ENCODE peak calls at places on chromosome 7, in four cellular contexts. One of them, this sample, is unnamed. For H3K4me1, the result is how much of the 10 kb centered on the place peaks cover.

GRCh38 chr7:28771901-28772622 is 186.1 kb downstream of the TRIL start:
- DNase-seq in IMR-90: no peak
- DNase-seq in H1: no peak
- DNase-seq in H9: no peak
- DNase-seq in this sample: no peak

GRCh38 chr7:44280993-44281721 is 44.2 kb downstream of the CAMK2B start:
- DNase-seq in IMR-90: no peak
- DNase-seq in H9: peak
- DNase-seq in H1: no peak
- DNase-seq in this sample: no peak

GRCh38 chr7:154427527-154427926 is 375.3 kb downstream of the DPP6 start:
- DNase-seq in H1: no peak
- DNase-seq in IMR-90: no peak
- DNase-seq in H9: no peak
- DNase-seq in this sample: no peak

GRCh38 chr7:47549397-47549796 is 32.5 kb downstream of the TNS3 start:
- DNase-seq in H1: no peak
- DNase-seq in IMR-90: no peak
- DNase-seq in H9: no peak
- DNase-seq in this sample: no peak

GRCh38 chr7:38020134-38020533 is 99.7 kb downstream of the EPDR1 start:
- DNase-seq in IMR-90: no peak
- DNase-seq in H1: no peak
- DNase-seq in H9: no peak
- DNase-seq in this sample: peak

GRCh38 chr7:835491-836401 is 3.5 kb downstream of the SUN1 start:
- DNase-seq in IMR-90: no peak
- DNase-seq in H9: no peak
- DNase-seq in H1: no peak
- DNase-seq in this sample: no peak

GRCh38 chr7:36670585-36671431 is 53.5 kb downstream of the AOAH start:
- DNase-seq in H1: no peak
- DNase-seq in H9: peak
- DNase-seq in IMR-90: peak
- DNase-seq in this sample: no peak

GRCh38 chr7:64914557-64914956 is 11.5 kb downstream of the ZNF273 start:
- DNase-seq in IMR-90: no peak
- DNase-seq in H1: no peak
- DNase-seq in H9: no peak
- DNase-seq in this sample: no peak

GRCh38 chr7:37833107-37833817 is 15.1 kb upstream of the NME8 start:
- DNase-seq in IMR-90: peak
- DNase-seq in H1: peak
- DNase-seq in H9: peak
- DNase-seq in this sample: peak

GRCh38 chr7:130883928-130884327 is 149.9 kb upstream of the KLF14 start:
- DNase-seq in H1: no peak
- DNase-seq in H9: no peak
- DNase-seq in IMR-90: no peak
- DNase-seq in this sample: no peak
- H3K4me1 ChIP-seq in H1: under half
- H3K4me1 ChIP-seq in H9: under half
- H3K4me1 ChIP-seq in IMR-90: under half
- H3K4me1 ChIP-seq in this sample: under half

DNA sequence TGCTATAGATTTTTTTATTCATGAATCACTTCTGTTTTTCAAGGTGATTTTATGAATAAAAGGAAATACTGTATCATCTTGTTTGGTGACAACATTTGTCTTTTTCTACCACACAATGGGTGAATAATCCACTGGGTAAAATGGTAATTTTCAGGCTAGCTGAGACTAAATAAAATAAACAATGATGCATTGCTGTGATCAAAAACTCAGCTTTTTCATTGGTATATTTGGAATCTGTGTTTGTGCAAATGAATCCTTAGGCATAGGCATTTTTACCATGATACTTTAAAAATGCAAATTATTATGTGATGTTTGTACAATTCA is 41.7 kb upstream of the SGCE start:
- DNase-seq in H9: no peak
- DNase-seq in H1: no peak
- DNase-seq in IMR-90: no peak
- DNase-seq in this sample: no peak
- H3K27ac ChIP-seq in H9: no peak
- H3K27ac ChIP-seq in H1: no peak
- H3K27ac ChIP-seq in IMR-90: no peak
- H3K27ac ChIP-seq in this sample: peak

DNA sequence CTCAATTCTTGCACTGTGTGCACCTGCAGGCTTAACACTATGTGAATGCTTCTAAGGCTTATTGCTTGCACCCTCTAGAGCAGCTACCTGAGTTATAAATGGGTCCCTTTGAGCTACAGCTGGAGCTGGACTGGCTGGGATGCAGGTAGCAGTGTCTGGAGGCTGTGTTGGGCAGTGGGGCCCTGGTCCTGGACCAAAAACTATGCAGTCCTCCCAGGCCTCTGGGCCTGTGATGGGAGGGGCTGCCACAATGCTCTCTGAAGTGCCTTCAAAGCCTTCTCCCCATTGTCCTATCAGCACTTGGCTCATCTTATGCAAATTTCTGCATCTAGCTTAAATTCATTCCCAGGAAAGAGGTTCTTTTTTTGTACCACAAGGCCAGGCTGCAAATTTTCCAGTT is 26.1 kb downstream of the KBTBD2 start:
- DNase-seq in H1: no peak
- DNase-seq in IMR-90: no peak
- DNase-seq in H9: no peak
- DNase-seq in this sample: no peak
- H3K9ac ChIP-seq in H1: no peak
- H3K9ac ChIP-seq in IMR-90: no peak
- H3K9ac ChIP-seq in H9: no peak
- H3K9ac ChIP-seq in this sample: no peak

GRCh38 chr7:150359918-150360681 is 8.5 kb upstream of the REPIN1 start:
- DNase-seq in H9: no peak
- DNase-seq in IMR-90: no peak
- DNase-seq in H1: no peak
- DNase-seq in this sample: no peak
- H3K4me1 ChIP-seq in H9: under half
- H3K4me1 ChIP-seq in IMR-90: under half
- H3K4me1 ChIP-seq in H1: under half
- H3K4me1 ChIP-seq in this sample: under half

This sample was measured in astrocyte.